ENCODE peak calls at places on chromosomes 7 and 10, in seven cellular contexts. N, Z, J, U, G, P and Y are unnamed samples.

GRCh38 chr7:97075928-97076327 is 41.6 kb upstream of the SDHAF3 start:
- DNase-seq in G (peak; percentile 2), J (no peak), U (no peak), Z (peak; percentile 10), N (no peak), P (no peak), Y (no peak)

GRCh38 chr10:52318822-52319464 is 4.9 kb downstream of the DKK1 start:
- DNase-seq in J (no peak), U (no peak), N (no peak), G (no peak), Z (no peak), P (no peak), Y (no peak)

GRCh38 chr10:90777614-90778013 is 80.2 kb downstream of the HTR7 start:
- DNase-seq in U (no peak), G (no peak), P (no peak), J (no peak), N (no peak), Z (no peak), Y (no peak)

GRCh38 chr10:79331709-79332108 is 15.6 kb upstream of the PPIF start:
- DNase-seq in J (peak; percentile 30), Z (no peak), U (peak; percentile 46), N (no peak), G (no peak), P (no peak), Y (no peak)

GRCh38 chr7:91940171-91940570 is 491 bp upstream of the AKAP9 start:
- DNase-seq in G (peak; percentile 14), Z (peak; percentile 19), P (no peak), J (no peak), U (peak; percentile 56), N (peak; percentile 21), Y (no peak)

GRCh38 chr10:12351447-12351846 is 2.1 kb downstream of the CAMK1D start:
- DNase-seq in P (no peak), U (no peak), J (no peak), Z (peak; percentile 21), N (peak; percentile 26), G (no peak), Y (no peak)

GRCh38 chr7:128908750-128909385 is 1.6 kb downstream of the KCP start:
- DNase-seq in P (no peak), J (no peak), G (no peak), U (no peak), Z (no peak), N (no peak), Y (no peak)

GRCh38 chr10:33901166-33901565 is 566.7 kb upstream of the NRP1 start:
- DNase-seq in P (no peak), Z (no peak), J (no peak), U (no peak), N (no peak), G (no peak), Y (no peak)

GRCh38 chr10:93290661-93291354 is 191.3 kb downstream of the MYOF start:
- DNase-seq in J (no peak), P (no peak), U (no peak), N (no peak), G (no peak), Z (no peak), Y (no peak)

GRCh38 chr10:69703766-69704191 is 73.7 kb downstream of the FAM241B start:
- DNase-seq in N (no peak), U (peak; percentile 7), P (no peak), Z (no peak), J (no peak), G (no peak), Y (no peak)

GRCh38 chr10:13560597-13560996 is 26.2 kb upstream of the PRPF18 start:
- DNase-seq in U (no peak), G (no peak), N (no peak), J (no peak), P (no peak), Z (no peak), Y (no peak)

GRCh38 chr7:116787881-116788280 is 74.5 kb upstream of the CAPZA2 start:
- DNase-seq in N (no peak), J (no peak), G (no peak), U (no peak), P (no peak), Z (no peak), Y (no peak)

GRCh38 chr7:116788542-116789197 is 73.7 kb upstream of the CAPZA2 start:
- DNase-seq in U (no peak), J (no peak), Z (no peak), N (no peak), G (no peak), P (no peak), Y (no peak)

GRCh38 chr7:116784647-116785046 is 77.7 kb upstream of the CAPZA2 start:
- DNase-seq in P (no peak), Z (no peak), J (no peak), N (no peak), G (no peak), U (no peak), Y (no peak)

GRCh38 chr7:116785851-116786250 is 76.5 kb upstream of the CAPZA2 start:
- DNase-seq in G (no peak), P (no peak), N (no peak), Z (no peak), U (no peak), J (no peak), Y (no peak)

DNA sequence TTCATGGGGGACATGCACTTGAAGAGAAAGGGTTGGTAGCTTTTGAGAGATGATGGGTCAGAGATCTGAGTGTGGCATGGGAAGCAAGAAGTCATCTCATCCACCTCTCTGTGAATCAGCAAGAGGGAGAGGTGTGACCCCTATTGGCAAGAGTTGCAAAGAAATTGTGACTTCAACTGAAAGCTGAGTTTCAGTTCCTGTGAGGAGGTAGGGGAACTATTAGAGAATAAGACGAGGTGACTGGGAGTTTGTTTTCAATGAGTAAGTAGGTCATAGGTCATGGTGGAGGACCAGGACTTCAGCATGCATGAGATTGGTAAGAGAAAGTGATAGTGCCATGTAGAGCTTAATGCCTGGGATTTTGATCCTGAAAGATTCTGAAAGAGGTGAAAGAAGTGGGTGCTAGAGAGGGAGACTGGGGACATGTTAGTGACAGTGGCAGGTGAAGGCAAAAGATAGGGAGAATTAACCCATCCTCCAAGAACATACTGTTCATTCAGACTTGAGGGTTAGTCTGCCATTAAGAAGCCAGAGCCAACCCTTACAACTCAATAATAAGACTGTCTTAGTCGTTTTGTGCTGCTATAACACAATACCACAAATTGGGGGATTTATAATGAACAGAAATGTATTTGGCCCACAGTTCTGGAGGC is 75.5 kb upstream of the CAPZA2 start:
- DNase-seq in Z (no peak), P (no peak), G (peak; percentile 24), N (no peak), J (no peak), U (no peak), Y (no peak)
- TF ChIP-seq CTCF in Z (no peak), P (peak; percentile 31), G (peak; percentile 19), N (peak; percentile 4), J (no peak), U (no peak), Y (peak; percentile 27)

DNA sequence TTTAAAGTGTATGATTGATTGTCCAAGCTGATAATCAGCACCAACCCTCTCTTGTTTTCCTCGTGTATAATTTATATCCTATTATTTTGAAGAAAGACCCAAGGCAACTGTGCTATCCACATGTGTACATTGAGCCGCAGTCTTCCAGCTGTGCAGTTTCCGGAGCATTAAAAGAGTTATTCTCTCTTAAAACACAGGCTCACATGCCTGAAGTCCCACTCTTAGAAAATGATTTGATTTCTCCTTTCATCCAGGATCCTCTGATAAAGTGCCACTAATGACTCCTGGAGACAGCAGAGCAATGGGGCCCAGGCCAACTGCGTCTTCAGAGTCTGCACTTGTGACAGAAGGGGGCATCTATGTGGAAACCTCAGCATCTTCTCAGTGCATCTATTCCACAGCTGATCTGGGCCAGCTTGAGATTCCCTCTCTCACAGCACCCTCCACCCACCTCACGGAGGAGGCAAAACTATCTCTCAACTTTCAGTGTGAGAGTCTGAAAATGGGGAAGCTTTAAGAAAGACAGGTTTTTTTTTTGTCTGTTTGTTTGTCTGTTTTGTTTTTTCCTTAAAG is 482.1 kb upstream of the AKR1E2 start:
- DNase-seq in Z (no peak), P (no peak), N (no peak), U (no peak), G (no peak), J (no peak), Y (no peak)
- TF ChIP-seq CTCF in Z (no peak), P (no peak), N (no peak), U (no peak), G (no peak), J (no peak), Y (no peak)

DNA sequence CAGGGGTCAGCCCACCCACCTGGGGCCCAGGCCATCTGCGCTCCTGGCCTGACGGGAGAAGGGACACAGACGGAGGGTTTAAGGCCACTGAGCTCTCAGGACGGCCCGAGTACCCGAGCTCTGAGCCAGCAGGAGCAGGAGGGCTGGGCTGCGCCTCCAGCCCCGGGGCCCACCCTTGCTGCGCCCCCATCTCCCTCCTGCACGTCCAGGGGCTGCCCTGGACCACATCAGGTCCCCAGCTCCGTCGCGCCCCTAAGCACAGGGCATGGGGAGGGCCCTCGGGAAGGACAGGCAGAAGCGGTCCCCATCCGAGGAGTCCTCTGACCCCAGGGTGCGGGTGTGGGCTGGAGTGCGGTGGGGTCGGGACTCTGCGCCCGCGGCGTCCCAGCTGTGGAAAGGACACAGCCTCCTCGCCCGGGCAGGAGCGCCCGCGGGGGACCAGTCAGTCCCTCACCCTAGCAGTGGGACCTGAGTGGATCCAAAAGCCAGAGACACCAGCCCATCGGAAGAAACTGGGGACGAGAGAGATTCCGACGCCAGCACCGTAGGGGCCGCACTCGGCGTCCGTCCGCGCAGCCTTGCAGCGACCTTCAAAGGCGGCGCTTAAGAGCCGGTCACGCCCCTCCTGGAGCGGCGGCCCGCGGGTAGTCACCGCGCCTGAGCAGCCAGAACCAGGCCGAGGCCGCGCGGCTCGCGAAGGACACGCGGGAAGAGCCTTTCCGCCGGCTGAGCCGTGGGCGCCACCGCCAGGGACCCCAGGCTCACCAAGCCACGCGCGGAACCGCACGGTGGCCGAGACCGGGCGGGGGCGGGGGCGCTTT is 15.9 kb downstream of the CAMK2B start:
- DNase-seq in N (peak; percentile 53), P (peak; percentile 71), Z (peak; percentile 46), U (no peak), G (peak; percentile 42), J (peak; percentile 10), Y (no peak)
- TF ChIP-seq CTCF in N (no peak), P (no peak), Z (no peak), U (no peak), G (no peak), J (no peak), Y (no peak)

DNA sequence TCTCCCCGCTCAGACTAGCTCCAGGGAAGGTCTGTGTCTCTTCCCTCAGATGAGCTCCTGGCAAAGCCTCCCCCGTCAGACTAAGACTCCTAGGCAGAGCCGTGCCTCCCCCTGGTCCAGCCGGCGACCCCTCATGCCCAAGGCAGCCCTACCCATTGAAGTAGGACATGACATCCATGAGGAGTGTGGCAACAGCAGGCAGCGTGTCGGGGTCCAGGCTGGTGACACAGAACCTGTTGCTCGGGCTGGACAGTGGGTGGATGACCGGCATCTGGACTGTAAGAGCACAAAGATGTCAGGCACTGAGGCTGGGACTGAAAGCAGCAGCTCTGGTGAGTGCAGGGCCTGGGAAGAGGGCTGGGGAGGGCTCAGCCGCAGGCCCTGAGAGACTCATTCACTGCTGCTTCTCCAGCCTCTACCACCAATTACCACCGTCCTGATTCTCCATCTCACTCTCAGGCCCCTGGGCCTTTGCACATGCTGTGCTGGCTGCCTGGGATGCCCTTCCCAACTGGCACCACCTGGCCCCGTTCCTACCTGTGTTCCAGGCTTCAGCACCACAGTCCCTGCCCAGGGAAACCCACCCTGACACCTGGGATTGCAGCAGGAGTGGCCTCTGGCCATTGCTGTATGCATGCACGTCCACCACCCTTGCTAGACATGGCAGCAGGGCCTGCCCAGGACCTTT is 2.8 kb downstream of the PVRIG start:
- DNase-seq in N (no peak), Z (no peak), J (no peak), P (no peak), G (no peak), U (no peak), Y (no peak)
- TF ChIP-seq CTCF in N (no peak), Z (no peak), J (no peak), P (no peak), G (no peak), U (no peak), Y (no peak)